ENCODE peak calls at places on chromosomes 6 and 20, in six cellular contexts. K is activated CD4-positive, CD25-positive, alpha-beta regulatory T cell treated with anti-CD3 and anti-CD28 coated beads, Interleukin-2, amount 50 U/mL, for 24 hours; V is heart right ventricle; T is T-helper 17 cell; B is mucosa of descending colon; C is heart left ventricle. Z is an unnamed sample.

GRCh38 chr6:92723390-92723931 is 695.9 kb downstream of the EPHA7 start:
- ATAC-seq in B (peak), T (peak), C (no peak), K (no peak), V (no peak), Z (peak)

GRCh38 chr20:31716818-31717477 is 5.7 kb downstream of the BCL2L1 start:
- ATAC-seq in B (no peak), V (no peak), K (peak), C (no peak), T (no peak), Z (peak)

GRCh38 chr6:127177030-127177928 is 58.8 kb downstream of the RSPO3 start:
- ATAC-seq in K (no peak), C (no peak), B (no peak), V (no peak), T (no peak), Z (no peak)

GRCh38 chr6:26033942-26034354 is 53.3 kb upstream of the HFE start:
- ATAC-seq in B (peak), C (peak), K (no peak), T (no peak), V (peak), Z (no peak)

GRCh38 chr6:84193140-84193708 is 34.2 kb downstream of the CEP162 start:
- ATAC-seq in V (no peak), C (no peak), T (no peak), B (no peak), K (peak), Z (no peak)

GRCh38 chr20:54107181-54107580 is 36.8 kb upstream of the BCAS1 start:
- ATAC-seq in T (no peak), V (no peak), B (no peak), K (no peak), C (no peak), Z (no peak)

GRCh38 chr6:138977646-138978167 is 10.3 kb downstream of the REPS1 start:
- ATAC-seq in C (no peak), K (no peak), B (no peak), V (no peak), T (no peak), Z (no peak)

GRCh38 chr20:24118781-24119175 is 130.2 kb upstream of the GGTLC1 start:
- ATAC-seq in V (no peak), C (peak), B (no peak), T (no peak), K (no peak), Z (no peak)

GRCh38 chr6:161748535-161749386 is 474.9 kb upstream of the AGPAT4 start:
- ATAC-seq in B (no peak), T (no peak), V (no peak), K (no peak), C (peak), Z (no peak)

GRCh38 chr20:6061544-6061943 is 7.7 kb upstream of the LRRN4 start:
- ATAC-seq in T (no peak), B (no peak), V (no peak), C (no peak), K (no peak), Z (no peak)

GRCh38 chr20:24291066-24291465 is 178.4 kb upstream of the SYNDIG1 start:
- ATAC-seq in K (no peak), V (no peak), C (no peak), T (no peak), B (no peak), Z (no peak)

GRCh38 chr6:90175627-90176538 is 120.8 kb downstream of the BACH2 start:
- ATAC-seq in K (peak), B (peak), C (peak), V (peak), T (peak), Z (peak)

GRCh38 chr6:134245041-134245440 is 72.9 kb downstream of the SGK1 start:
- ATAC-seq in C (no peak), K (no peak), V (no peak), B (no peak), T (no peak), Z (no peak)

GRCh38 chr20:48463916-48464315 is 363.9 kb downstream of the PREX1 start:
- ATAC-seq in B (no peak), C (peak), T (no peak), V (no peak), K (no peak), Z (no peak)

GRCh38 chr6:113693866-113694265 is 163.3 kb upstream of the MARCKS start:
- ATAC-seq in B (peak), T (no peak), V (no peak), C (no peak), K (no peak), Z (no peak)

GRCh38 chr6:36955671-36956070 is 1.1 kb downstream of the PI16 start:
- ATAC-seq in V (no peak), K (peak), T (peak), C (no peak), B (no peak), Z (no peak)

GRCh38 chr20:49989234-49990065 is 6.7 kb downstream of the SNAI1 start:
- ATAC-seq in V (peak), K (no peak), C (peak), B (peak), T (no peak), Z (no peak)

GRCh38 chr6:30752164-30752927 is 8.0 kb upstream of the IER3 start:
- ATAC-seq in K (no peak), B (peak), C (peak), V (peak), T (no peak), Z (peak)

GRCh38 chr20:25237610-25238318 is 10.1 kb upstream of the PYGB start:
- ATAC-seq in K (peak), V (peak), T (peak), C (peak), B (peak), Z (peak)

GRCh38 chr6:168452685-168453377 is 11.8 kb downstream of the SMOC2 start:
- ATAC-seq in K (no peak), V (peak), T (no peak), C (peak), B (peak), Z (peak)

GRCh38 chr20:36040571-36040970 is 72.2 kb downstream of the CNBD2 start:
- ATAC-seq in B (no peak), K (peak), C (no peak), T (no peak), V (no peak), Z (peak)

GRCh38 chr6:60754879-60755278 is 1531.1 kb downstream of the KHDRBS2 start:
- ATAC-seq in V (no peak), T (no peak), B (no peak), K (no peak), C (no peak), Z (no peak)

GRCh38 chr6:132964101-132964867 is 149.9 kb downstream of the RPS12 start:
- ATAC-seq in K (no peak), B (peak), T (no peak), C (peak), V (peak), Z (no peak)

GRCh38 chr6:156438519-156438918 is 338.7 kb upstream of the ARID1B start:
- ATAC-seq in K (no peak), C (no peak), V (no peak), B (no peak), T (no peak), Z (no peak)

GRCh38 chr6:150883521-150883920 is 18.0 kb downstream of the MTHFD1L start:
- ATAC-seq in V (no peak), C (no peak), T (no peak), B (no peak), K (no peak), Z (no peak)

GRCh38 chr20:52001999-52002666 is 189.4 kb downstream of the ZFP64 start:
- ATAC-seq in B (peak), C (no peak), T (no peak), K (no peak), V (no peak), Z (no peak)

GRCh38 chr20:15339264-15339663 is 1001.9 kb upstream of the FLRT3 start:
- ATAC-seq in T (no peak), K (no peak), B (no peak), C (no peak), V (no peak), Z (no peak)

GRCh38 chr20:56449459-56449858 is 19.0 kb upstream of the RTF2 start:
- ATAC-seq in T (no peak), K (no peak), V (no peak), B (no peak), C (no peak), Z (no peak)

GRCh38 chr6:84522135-84522535 is 242.3 kb downstream of the TBX18 start:
- ATAC-seq in T (no peak), B (peak), K (no peak), V (no peak), C (peak), Z (no peak)

GRCh38 chr6:43185391-43185790 is 3.4 kb downstream of the CUL9 start:
- ATAC-seq in K (no peak), B (no peak), V (no peak), T (peak), C (no peak), Z (no peak)

GRCh38 chr6:144190593-144190992 is 40.3 kb downstream of the STX11 start:
- ATAC-seq in V (peak), C (peak), B (peak), K (no peak), T (no peak), Z (no peak)

GRCh38 chr6:10146723-10147451 is 268.0 kb downstream of the TFAP2A start:
- ATAC-seq in V (no peak), B (no peak), T (peak), C (no peak), K (no peak), Z (peak)

GRCh38 chr20:4763776-4764525 is 42.2 kb downstream of the PRND start:
- ATAC-seq in C (no peak), B (no peak), V (no peak), K (no peak), T (no peak), Z (no peak)

GRCh38 chr6:105226598-105227291 is 46.9 kb upstream of the POPDC3 start:
- ATAC-seq in B (no peak), T (no peak), V (peak), C (peak), K (no peak), Z (no peak)

GRCh38 chr20:17810847-17811604 is 111.3 kb downstream of the BANF2 start:
- ATAC-seq in V (no peak), K (no peak), C (no peak), T (no peak), B (peak), Z (peak)

GRCh38 chr20:2302369-2302768 is 6.6 kb downstream of the TGM3 start:
- ATAC-seq in C (no peak), B (no peak), K (no peak), V (no peak), T (no peak), Z (no peak)

GRCh38 chr6:105985816-105986632 is 100.1 kb upstream of the PRDM1 start:
- ATAC-seq in B (peak), V (peak), C (peak), T (no peak), K (no peak), Z (peak)

GRCh38 chr6:61842005-61842404 is 444.0 kb downstream of the KHDRBS2 start:
- ATAC-seq in T (no peak), C (no peak), V (no peak), K (no peak), B (no peak), Z (no peak)

GRCh38 chr6:35669441-35669776 is 19.3 kb downstream of the FKBP5 start:
- ATAC-seq in K (no peak), C (peak), T (peak), V (no peak), B (peak), Z (no peak)

GRCh38 chr6:142892254-142893021 is 52.5 kb downstream of the HIVEP2 start:
- ATAC-seq in K (no peak), B (no peak), V (peak), C (peak), T (no peak), Z (no peak)

Z was measured in stimulated activated memory B cell treated with anti-CD40 and anti-IgM and Interleukin-4, amounts not matched to agents 10 μg/mL and 1 μg/mL and 100 μg/mL, for 72 hours.